ENCODE peak calls at places on chromosomes 7 and 10, in nine cellular contexts. One of them, this sample, is unnamed.

GRCh38 chr10:2856598-2856997 is 210.8 kb upstream of the PFKP start:
- DNase-seq in fibroblast of lung: no peak
- DNase-seq in lower lobe of right lung: no peak
- DNase-seq in heart left ventricle: no peak
- DNase-seq in osteoblast: no peak
- DNase-seq in astrocyte: no peak
- DNase-seq in testis: no peak
- DNase-seq in OCI-LY7: no peak
- DNase-seq in brain microvascular endothelial cell: no peak
- DNase-seq in this sample: no peak

GRCh38 chr7:151520419-151521229 is 929 bp upstream of the RHEB start:
- DNase-seq in fibroblast of lung: no peak
- DNase-seq in lower lobe of right lung: peak; percentile 79
- DNase-seq in heart left ventricle: peak; percentile 84
- DNase-seq in osteoblast: no peak
- DNase-seq in astrocyte: no peak
- DNase-seq in testis: peak; percentile 40
- DNase-seq in OCI-LY7: no peak
- DNase-seq in brain microvascular endothelial cell: no peak
- DNase-seq in this sample: no peak

GRCh38 chr10:92126100-92126650 is 164.7 kb downstream of the CPEB3 start:
- DNase-seq in fibroblast of lung: peak; percentile 74
- DNase-seq in lower lobe of right lung: no peak
- DNase-seq in heart left ventricle: no peak
- DNase-seq in osteoblast: no peak
- DNase-seq in astrocyte: peak; percentile 65
- DNase-seq in testis: no peak
- DNase-seq in OCI-LY7: no peak
- DNase-seq in brain microvascular endothelial cell: no peak
- DNase-seq in this sample: no peak

GRCh38 chr10:116961305-116962251 is 43.4 kb downstream of the SHTN1 start:
- DNase-seq in fibroblast of lung: no peak
- DNase-seq in lower lobe of right lung: no peak
- DNase-seq in heart left ventricle: no peak
- DNase-seq in osteoblast: no peak
- DNase-seq in astrocyte: no peak
- DNase-seq in testis: peak; percentile 37
- DNase-seq in OCI-LY7: no peak
- DNase-seq in brain microvascular endothelial cell: no peak
- DNase-seq in this sample: no peak

GRCh38 chr7:13198036-13198435 is 510.6 kb downstream of the ARL4A start:
- DNase-seq in fibroblast of lung: peak; percentile 47
- DNase-seq in lower lobe of right lung: no peak
- DNase-seq in heart left ventricle: no peak
- DNase-seq in osteoblast: no peak
- DNase-seq in astrocyte: peak; percentile 27
- DNase-seq in testis: no peak
- DNase-seq in OCI-LY7: no peak
- DNase-seq in brain microvascular endothelial cell: no peak
- DNase-seq in this sample: no peak

GRCh38 chr10:87860156-87860795 is 3.1 kb downstream of the KLLN start:
- DNase-seq in fibroblast of lung: peak; percentile 65
- DNase-seq in lower lobe of right lung: no peak
- DNase-seq in heart left ventricle: no peak
- DNase-seq in osteoblast: peak; percentile 65
- DNase-seq in astrocyte: peak; percentile 46
- DNase-seq in testis: peak; percentile 57
- DNase-seq in OCI-LY7: peak; percentile 84
- DNase-seq in brain microvascular endothelial cell: peak; percentile 70
- DNase-seq in this sample: peak; percentile 76

GRCh38 chr10:124338276-124338915 is 80.3 kb downstream of the OAT start:
- DNase-seq in fibroblast of lung: no peak
- DNase-seq in lower lobe of right lung: no peak
- DNase-seq in heart left ventricle: no peak
- DNase-seq in osteoblast: no peak
- DNase-seq in astrocyte: no peak
- DNase-seq in testis: no peak
- DNase-seq in OCI-LY7: no peak
- DNase-seq in brain microvascular endothelial cell: no peak
- DNase-seq in this sample: no peak

GRCh38 chr10:21637795-21638194 is 103.8 kb downstream of the MLLT10 start:
- DNase-seq in fibroblast of lung: no peak
- DNase-seq in lower lobe of right lung: no peak
- DNase-seq in heart left ventricle: no peak
- DNase-seq in osteoblast: no peak
- DNase-seq in astrocyte: no peak
- DNase-seq in testis: no peak
- DNase-seq in OCI-LY7: no peak
- DNase-seq in brain microvascular endothelial cell: no peak
- DNase-seq in this sample: no peak

GRCh38 chr10:132536241-132536963 is 1.2 kb upstream of the INPP5A start:
- DNase-seq in fibroblast of lung: peak; percentile 10
- DNase-seq in lower lobe of right lung: peak; percentile 51
- DNase-seq in heart left ventricle: peak; percentile 77
- DNase-seq in osteoblast: peak; percentile 27
- DNase-seq in astrocyte: no peak
- DNase-seq in testis: no peak
- DNase-seq in OCI-LY7: peak; percentile 30
- DNase-seq in brain microvascular endothelial cell: no peak
- DNase-seq in this sample: peak; percentile 12

GRCh38 chr7:80499350-80499955 is 12.4 kb downstream of the GNAT3 start:
- DNase-seq in fibroblast of lung: peak; percentile 96
- DNase-seq in lower lobe of right lung: peak; percentile 48
- DNase-seq in heart left ventricle: no peak
- DNase-seq in osteoblast: peak; percentile 30
- DNase-seq in astrocyte: peak; percentile 94
- DNase-seq in testis: peak; percentile 37
- DNase-seq in OCI-LY7: no peak
- DNase-seq in brain microvascular endothelial cell: peak; percentile 97
- DNase-seq in this sample: peak; percentile 95

GRCh38 chr7:42222119-42222518 is 14.9 kb downstream of the GLI3 start:
- DNase-seq in fibroblast of lung: no peak
- DNase-seq in lower lobe of right lung: no peak
- DNase-seq in heart left ventricle: no peak
- DNase-seq in osteoblast: no peak
- DNase-seq in astrocyte: no peak
- DNase-seq in testis: no peak
- DNase-seq in OCI-LY7: no peak
- DNase-seq in brain microvascular endothelial cell: no peak
- DNase-seq in this sample: no peak

GRCh38 chr10:9824546-9825164 is 1193.0 kb upstream of the CELF2 start:
- DNase-seq in fibroblast of lung: no peak
- DNase-seq in lower lobe of right lung: no peak
- DNase-seq in heart left ventricle: no peak
- DNase-seq in osteoblast: no peak
- DNase-seq in astrocyte: no peak
- DNase-seq in testis: peak; percentile 28
- DNase-seq in OCI-LY7: no peak
- DNase-seq in brain microvascular endothelial cell: no peak
- DNase-seq in this sample: no peak

GRCh38 chr7:7565746-7566650 is 686 bp upstream of the MIOS start:
- DNase-seq in fibroblast of lung: peak; percentile 12
- DNase-seq in lower lobe of right lung: peak; percentile 55
- DNase-seq in heart left ventricle: no peak
- DNase-seq in osteoblast: peak; percentile 67
- DNase-seq in astrocyte: peak; percentile 3
- DNase-seq in testis: no peak
- DNase-seq in OCI-LY7: peak; percentile 8
- DNase-seq in brain microvascular endothelial cell: no peak
- DNase-seq in this sample: no peak

GRCh38 chr7:100887186-100887954 is 2.1 kb downstream of the UFSP1 start:
- DNase-seq in fibroblast of lung: no peak
- DNase-seq in lower lobe of right lung: peak; percentile 74
- DNase-seq in heart left ventricle: no peak
- DNase-seq in osteoblast: peak; percentile 62
- DNase-seq in astrocyte: no peak
- DNase-seq in testis: no peak
- DNase-seq in OCI-LY7: peak; percentile 92
- DNase-seq in brain microvascular endothelial cell: no peak
- DNase-seq in this sample: no peak

GRCh38 chr7:91894781-91895480 is 14.4 kb upstream of the MTERF1 start:
- DNase-seq in fibroblast of lung: peak; percentile 79
- DNase-seq in lower lobe of right lung: no peak
- DNase-seq in heart left ventricle: no peak
- DNase-seq in osteoblast: no peak
- DNase-seq in astrocyte: peak; percentile 79
- DNase-seq in testis: no peak
- DNase-seq in OCI-LY7: no peak
- DNase-seq in brain microvascular endothelial cell: no peak
- DNase-seq in this sample: peak; percentile 43

GRCh38 chr10:60728056-60728455 is 50.2 kb upstream of the CDK1 start:
- DNase-seq in fibroblast of lung: no peak
- DNase-seq in lower lobe of right lung: no peak
- DNase-seq in heart left ventricle: no peak
- DNase-seq in osteoblast: no peak
- DNase-seq in astrocyte: no peak
- DNase-seq in testis: no peak
- DNase-seq in OCI-LY7: no peak
- DNase-seq in brain microvascular endothelial cell: no peak
- DNase-seq in this sample: no peak

GRCh38 chr10:28862218-28862617 is 184.9 kb downstream of the BAMBI start:
- DNase-seq in fibroblast of lung: no peak
- DNase-seq in lower lobe of right lung: no peak
- DNase-seq in heart left ventricle: no peak
- DNase-seq in osteoblast: no peak
- DNase-seq in astrocyte: no peak
- DNase-seq in testis: no peak
- DNase-seq in OCI-LY7: no peak
- DNase-seq in brain microvascular endothelial cell: no peak
- DNase-seq in this sample: no peak

GRCh38 chr7:158782638-158783490 is 46.4 kb downstream of the ESYT2 start:
- DNase-seq in fibroblast of lung: no peak
- DNase-seq in lower lobe of right lung: peak; percentile 54
- DNase-seq in heart left ventricle: peak; percentile 73
- DNase-seq in osteoblast: peak; percentile 82
- DNase-seq in astrocyte: no peak
- DNase-seq in testis: peak; percentile 70
- DNase-seq in OCI-LY7: no peak
- DNase-seq in brain microvascular endothelial cell: peak; percentile 69
- DNase-seq in this sample: peak; percentile 56

GRCh38 chr7:36032362-36032818 is 120.7 kb upstream of the EEPD1 start:
- DNase-seq in fibroblast of lung: peak; percentile 47
- DNase-seq in lower lobe of right lung: no peak
- DNase-seq in heart left ventricle: no peak
- DNase-seq in osteoblast: no peak
- DNase-seq in astrocyte: no peak
- DNase-seq in testis: no peak
- DNase-seq in OCI-LY7: no peak
- DNase-seq in brain microvascular endothelial cell: no peak
- DNase-seq in this sample: no peak

GRCh38 chr7:134514663-134515062 is 12.7 kb upstream of the AKR1B10 start:
- DNase-seq in fibroblast of lung: peak; percentile 65
- DNase-seq in lower lobe of right lung: no peak
- DNase-seq in heart left ventricle: no peak
- DNase-seq in osteoblast: peak; percentile 77
- DNase-seq in astrocyte: peak; percentile 47
- DNase-seq in testis: peak; percentile 33
- DNase-seq in OCI-LY7: peak; percentile 77
- DNase-seq in brain microvascular endothelial cell: peak; percentile 66
- DNase-seq in this sample: peak; percentile 90

GRCh38 chr7:134515569-134516468 is 11.5 kb upstream of the AKR1B10 start:
- DNase-seq in fibroblast of lung: peak; percentile 87
- DNase-seq in lower lobe of right lung: no peak
- DNase-seq in heart left ventricle: no peak
- DNase-seq in osteoblast: peak; percentile 30
- DNase-seq in astrocyte: peak; percentile 84
- DNase-seq in testis: no peak
- DNase-seq in OCI-LY7: no peak
- DNase-seq in brain microvascular endothelial cell: peak; percentile 78
- DNase-seq in this sample: peak; percentile 85

DNA sequence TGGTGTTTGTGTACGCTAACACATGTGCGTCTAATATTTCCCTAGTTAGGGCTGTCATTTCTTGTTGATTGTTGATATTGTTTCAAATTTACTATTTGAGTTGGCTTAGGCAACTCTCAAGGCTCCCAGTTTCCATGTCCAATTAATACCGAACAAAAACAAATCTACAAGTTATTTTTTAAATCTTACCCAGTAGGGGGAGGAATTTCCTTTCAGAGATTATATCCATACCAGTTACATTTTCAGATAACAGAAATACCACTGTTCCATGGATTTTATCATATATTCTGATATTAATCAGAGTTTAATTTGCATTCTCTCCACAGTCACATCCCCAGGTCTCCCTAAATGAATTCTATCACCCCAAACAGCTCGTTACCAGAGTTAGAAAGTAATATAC is 7.2 kb upstream of the AKR1B10 start:
- DNase-seq in fibroblast of lung: no peak
- DNase-seq in lower lobe of right lung: no peak
- DNase-seq in heart left ventricle: no peak
- DNase-seq in osteoblast: peak; percentile 29
- DNase-seq in astrocyte: no peak
- DNase-seq in testis: no peak
- DNase-seq in OCI-LY7: no peak
- DNase-seq in brain microvascular endothelial cell: no peak
- DNase-seq in this sample: peak; percentile 28
- TF ChIP-seq CTCF in fibroblast of lung: peak; percentile 24
- TF ChIP-seq CTCF in lower lobe of right lung: no peak
- TF ChIP-seq CTCF in heart left ventricle: peak; percentile 13
- TF ChIP-seq CTCF in osteoblast: peak; percentile 38
- TF ChIP-seq CTCF in astrocyte: no peak
- TF ChIP-seq CTCF in testis: peak; percentile 27
- TF ChIP-seq CTCF in OCI-LY7: peak; percentile 32
- TF ChIP-seq CTCF in brain microvascular endothelial cell: no peak
- TF ChIP-seq CTCF in this sample: no peak

GRCh38 chr7:11896663-11897062 is 64.7 kb upstream of the THSD7A start:
- DNase-seq in fibroblast of lung: peak; percentile 47
- DNase-seq in lower lobe of right lung: no peak
- DNase-seq in heart left ventricle: no peak
- DNase-seq in osteoblast: no peak
- DNase-seq in astrocyte: peak; percentile 37
- DNase-seq in testis: no peak
- DNase-seq in OCI-LY7: no peak
- DNase-seq in brain microvascular endothelial cell: no peak
- DNase-seq in this sample: no peak

GRCh38 chr7:11895352-11895751 is 63.4 kb upstream of the THSD7A start:
- DNase-seq in fibroblast of lung: no peak
- DNase-seq in lower lobe of right lung: no peak
- DNase-seq in heart left ventricle: no peak
- DNase-seq in osteoblast: no peak
- DNase-seq in astrocyte: no peak
- DNase-seq in testis: no peak
- DNase-seq in OCI-LY7: no peak
- DNase-seq in brain microvascular endothelial cell: no peak
- DNase-seq in this sample: no peak
- H3K4me3 ChIP-seq in fibroblast of lung: no peak overlapping the region
- H3K4me3 ChIP-seq in lower lobe of right lung: no peak overlapping the region
- H3K4me3 ChIP-seq in heart left ventricle: no peak overlapping the region
- H3K4me3 ChIP-seq in osteoblast: no peak overlapping the region
- H3K4me3 ChIP-seq in astrocyte: no peak overlapping the region
- H3K4me3 ChIP-seq in testis: no peak overlapping the region
- H3K4me3 ChIP-seq in OCI-LY7: no peak overlapping the region
- H3K4me3 ChIP-seq in brain microvascular endothelial cell: no peak overlapping the region
- H3K4me3 ChIP-seq in this sample: no peak overlapping the region

GRCh38 chr10:14332895-14333294 is 2.2 kb upstream of the FRMD4A start:
- DNase-seq in fibroblast of lung: no peak
- DNase-seq in lower lobe of right lung: no peak
- DNase-seq in heart left ventricle: no peak
- DNase-seq in osteoblast: no peak
- DNase-seq in astrocyte: no peak
- DNase-seq in testis: no peak
- DNase-seq in OCI-LY7: no peak
- DNase-seq in brain microvascular endothelial cell: no peak
- DNase-seq in this sample: no peak
- TF ChIP-seq CTCF in fibroblast of lung: no peak
- TF ChIP-seq CTCF in lower lobe of right lung: no peak
- TF ChIP-seq CTCF in heart left ventricle: no peak
- TF ChIP-seq CTCF in osteoblast: no peak
- TF ChIP-seq CTCF in astrocyte: no peak
- TF ChIP-seq CTCF in testis: no peak
- TF ChIP-seq CTCF in OCI-LY7: no peak
- TF ChIP-seq CTCF in brain microvascular endothelial cell: no peak
- TF ChIP-seq CTCF in this sample: no peak

GRCh38 chr7:37283701-37284100 is 165.0 kb downstream of the ELMO1 start:
- DNase-seq in fibroblast of lung: no peak
- DNase-seq in lower lobe of right lung: no peak
- DNase-seq in heart left ventricle: no peak
- DNase-seq in osteoblast: no peak
- DNase-seq in astrocyte: no peak
- DNase-seq in testis: no peak
- DNase-seq in OCI-LY7: no peak
- DNase-seq in brain microvascular endothelial cell: no peak
- DNase-seq in this sample: no peak
- H3K4me3 ChIP-seq in fibroblast of lung: no peak overlapping the region
- H3K4me3 ChIP-seq in lower lobe of right lung: no peak overlapping the region
- H3K4me3 ChIP-seq in heart left ventricle: no peak overlapping the region
- H3K4me3 ChIP-seq in osteoblast: no peak overlapping the region
- H3K4me3 ChIP-seq in astrocyte: no peak overlapping the region
- H3K4me3 ChIP-seq in testis: no peak overlapping the region
- H3K4me3 ChIP-seq in OCI-LY7: no peak overlapping the region
- H3K4me3 ChIP-seq in brain microvascular endothelial cell: no peak overlapping the region
- H3K4me3 ChIP-seq in this sample: no peak overlapping the region

This sample was measured in fibroblast of pulmonary artery.